ENCODE peak calls at places on chromosome 4, in five cellular contexts. One of them, this sample, is unnamed.
A peak's percentile ranks its signal among the peaks of the same experiment; 100 is the strongest.

GRCh38 chr4:188178276-188178675 is 39.0 kb downstream of the TRIML1 start:
- DNase-seq in uterus: no peak
- DNase-seq in A673: no peak
- DNase-seq in kidney epithelial cell: no peak
- DNase-seq in CD8-positive, alpha-beta T cell: no peak
- DNase-seq in this sample: no peak

GRCh38 chr4:97235516-97235915 is 907.8 kb downstream of the STPG2 start:
- DNase-seq in kidney epithelial cell: no peak
- DNase-seq in uterus: no peak
- DNase-seq in CD8-positive, alpha-beta T cell: no peak
- DNase-seq in A673: peak; percentile 0
- DNase-seq in this sample: no peak

GRCh38 chr4:108574402-108574801 is 46.0 kb upstream of the RPL34 start:
- DNase-seq in uterus: no peak
- DNase-seq in A673: no peak
- DNase-seq in CD8-positive, alpha-beta T cell: no peak
- DNase-seq in kidney epithelial cell: no peak
- DNase-seq in this sample: no peak

GRCh38 chr4:122005064-122005755 is 53.4 kb upstream of the TRPC3 start:
- DNase-seq in CD8-positive, alpha-beta T cell: no peak
- DNase-seq in kidney epithelial cell: no peak
- DNase-seq in A673: no peak
- DNase-seq in uterus: no peak
- DNase-seq in this sample: no peak

GRCh38 chr4:96354036-96354712 is 514.3 kb downstream of the PDHA2 start:
- DNase-seq in CD8-positive, alpha-beta T cell: no peak
- DNase-seq in uterus: no peak
- DNase-seq in A673: no peak
- DNase-seq in kidney epithelial cell: no peak
- DNase-seq in this sample: no peak

GRCh38 chr4:71607780-71608673 is 175.9 kb downstream of the GC start:
- DNase-seq in A673: no peak
- DNase-seq in CD8-positive, alpha-beta T cell: no peak
- DNase-seq in uterus: no peak
- DNase-seq in kidney epithelial cell: peak; percentile 56
- DNase-seq in this sample: peak; percentile 3

GRCh38 chr4:4259484-4260100 is 11.6 kb upstream of the TMEM128 start:
- DNase-seq in kidney epithelial cell: no peak
- DNase-seq in uterus: no peak
- DNase-seq in A673: no peak
- DNase-seq in CD8-positive, alpha-beta T cell: no peak
- DNase-seq in this sample: no peak

GRCh38 chr4:94032754-94033153 is 174.9 kb upstream of the SMARCAD1 start:
- DNase-seq in uterus: no peak
- DNase-seq in kidney epithelial cell: no peak
- DNase-seq in CD8-positive, alpha-beta T cell: no peak
- DNase-seq in A673: peak; percentile 8
- DNase-seq in this sample: no peak

GRCh38 chr4:39614487-39615162 is 24.0 kb downstream of the SMIM14 start:
- DNase-seq in kidney epithelial cell: no peak
- DNase-seq in uterus: no peak
- DNase-seq in A673: no peak
- DNase-seq in CD8-positive, alpha-beta T cell: no peak
- DNase-seq in this sample: no peak

GRCh38 chr4:157389751-157390150 is 169.2 kb downstream of the GRIA2 start:
- DNase-seq in CD8-positive, alpha-beta T cell: no peak
- DNase-seq in A673: no peak
- DNase-seq in uterus: no peak
- DNase-seq in kidney epithelial cell: no peak
- DNase-seq in this sample: no peak

GRCh38 chr4:181688886-181689285 is 554.3 kb upstream of the TENM3 start:
- DNase-seq in CD8-positive, alpha-beta T cell: no peak
- DNase-seq in kidney epithelial cell: no peak
- DNase-seq in A673: no peak
- DNase-seq in uterus: no peak
- DNase-seq in this sample: no peak

GRCh38 chr4:86961605-86962295 is 26.9 kb downstream of the AFF1 start:
- DNase-seq in CD8-positive, alpha-beta T cell: no peak
- DNase-seq in kidney epithelial cell: peak; percentile 58
- DNase-seq in A673: peak; percentile 75
- DNase-seq in uterus: no peak
- DNase-seq in this sample: no peak

GRCh38 chr4:140251566-140251965 is 97.6 kb upstream of the MAML3 start:
- DNase-seq in kidney epithelial cell: no peak
- DNase-seq in uterus: no peak
- DNase-seq in A673: no peak
- DNase-seq in CD8-positive, alpha-beta T cell: no peak
- DNase-seq in this sample: no peak

GRCh38 chr4:5971077-5971447 is 47.2 kb downstream of the C4orf50 start:
- DNase-seq in A673: no peak
- DNase-seq in CD8-positive, alpha-beta T cell: no peak
- DNase-seq in kidney epithelial cell: no peak
- DNase-seq in uterus: no peak
- DNase-seq in this sample: no peak

GRCh38 chr4:107757860-107758476 is 37.9 kb upstream of the PAPSS1 start:
- DNase-seq in uterus: no peak
- DNase-seq in kidney epithelial cell: no peak
- DNase-seq in CD8-positive, alpha-beta T cell: no peak
- DNase-seq in A673: peak; percentile 60
- DNase-seq in this sample: no peak

GRCh38 chr4:72817012-72817411 is 248.0 kb upstream of the ADAMTS3 start:
- DNase-seq in uterus: no peak
- DNase-seq in CD8-positive, alpha-beta T cell: no peak
- DNase-seq in kidney epithelial cell: no peak
- DNase-seq in A673: no peak
- DNase-seq in this sample: peak; percentile 31

GRCh38 chr4:185640809-185641675 is 105.7 kb upstream of the PDLIM3 start:
- DNase-seq in CD8-positive, alpha-beta T cell: no peak
- DNase-seq in A673: peak; percentile 69
- DNase-seq in uterus: no peak
- DNase-seq in kidney epithelial cell: peak; percentile 50
- DNase-seq in this sample: peak; percentile 12
- TF ChIP-seq CTCF in CD8-positive, alpha-beta T cell: no peak
- TF ChIP-seq CTCF in A673: peak; percentile 60
- TF ChIP-seq CTCF in uterus: peak; percentile 52
- TF ChIP-seq CTCF in kidney epithelial cell: peak; percentile 28
- TF ChIP-seq CTCF in this sample: peak; percentile 42

GRCh38 chr4:1767058-1767769 is 25.9 kb upstream of the FGFR3 start:
- DNase-seq in CD8-positive, alpha-beta T cell: no peak
- DNase-seq in uterus: no peak
- DNase-seq in A673: peak; percentile 54
- DNase-seq in kidney epithelial cell: no peak
- DNase-seq in this sample: no peak
- H3K4me3 ChIP-seq in CD8-positive, alpha-beta T cell: no peak overlapping the region
- H3K4me3 ChIP-seq in uterus: no peak overlapping the region
- H3K4me3 ChIP-seq in A673: peak overlapping the region; percentile 32
- H3K4me3 ChIP-seq in kidney epithelial cell: peak overlapping the region; percentile 4
- H3K4me3 ChIP-seq in this sample: peak overlapping the region; percentile 33

GRCh38 chr4:102883278-102883677 is 14.5 kb downstream of the CISD2 start:
- DNase-seq in uterus: no peak
- DNase-seq in kidney epithelial cell: no peak
- DNase-seq in A673: no peak
- DNase-seq in CD8-positive, alpha-beta T cell: no peak
- DNase-seq in this sample: no peak

DNA sequence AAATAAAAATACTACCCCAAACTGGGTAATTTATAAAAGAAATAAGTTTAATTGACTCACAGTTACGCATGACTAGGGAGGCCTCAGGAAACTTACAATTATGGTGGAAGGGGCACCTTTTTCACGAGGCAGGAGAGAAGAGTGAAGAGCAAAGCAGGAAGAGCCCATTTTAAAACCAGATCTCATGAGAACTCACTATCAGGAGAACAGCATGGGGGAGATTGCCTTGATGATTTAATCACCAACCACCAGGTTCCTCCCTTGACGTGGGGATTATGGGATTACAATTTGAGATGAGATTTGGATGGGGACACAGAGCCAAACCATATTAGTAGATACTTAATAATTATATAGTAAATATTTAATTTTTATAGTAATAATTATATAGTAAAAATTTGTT is 10.1 kb downstream of the CISD2 start:
- DNase-seq in CD8-positive, alpha-beta T cell: no peak
- DNase-seq in uterus: no peak
- DNase-seq in kidney epithelial cell: no peak
- DNase-seq in A673: peak; percentile 28
- DNase-seq in this sample: no peak
- H3K36me3 ChIP-seq in CD8-positive, alpha-beta T cell: no peaks in the 10 kb centered on the region
- H3K36me3 ChIP-seq in uterus: no peaks in the 10 kb centered on the region
- H3K36me3 ChIP-seq in kidney epithelial cell: no peaks in the 10 kb centered on the region
- H3K36me3 ChIP-seq in A673: peaks cover 10% of the 10 kb centered on the region
- H3K36me3 ChIP-seq in this sample: no peaks in the 10 kb centered on the region

DNA sequence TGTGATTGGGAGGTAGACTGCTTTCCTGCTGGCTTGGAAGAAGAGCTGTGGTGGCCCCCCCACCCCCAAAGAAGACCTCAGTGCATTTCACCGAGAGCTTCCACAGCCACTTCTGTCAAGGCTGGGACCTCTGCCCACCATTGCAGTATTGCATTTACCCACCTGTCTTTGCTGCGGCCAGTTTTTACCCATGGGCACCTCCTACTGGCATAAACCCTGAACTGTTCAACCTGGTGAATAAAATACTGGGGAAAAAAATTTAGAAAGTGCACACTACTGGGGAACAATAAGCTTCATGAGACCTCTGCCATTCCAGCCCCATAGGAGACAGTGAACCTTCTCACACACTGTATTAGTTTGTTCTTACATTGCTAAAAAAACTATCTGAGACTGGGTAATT is 40.3 kb downstream of the ARFIP1 start:
- DNase-seq in A673: no peak
- DNase-seq in CD8-positive, alpha-beta T cell: no peak
- DNase-seq in uterus: no peak
- DNase-seq in kidney epithelial cell: no peak
- DNase-seq in this sample: no peak
- TF ChIP-seq CTCF in A673: peak; percentile 12
- TF ChIP-seq CTCF in CD8-positive, alpha-beta T cell: no peak
- TF ChIP-seq CTCF in uterus: no peak
- TF ChIP-seq CTCF in kidney epithelial cell: no peak
- TF ChIP-seq CTCF in this sample: no peak

DNA sequence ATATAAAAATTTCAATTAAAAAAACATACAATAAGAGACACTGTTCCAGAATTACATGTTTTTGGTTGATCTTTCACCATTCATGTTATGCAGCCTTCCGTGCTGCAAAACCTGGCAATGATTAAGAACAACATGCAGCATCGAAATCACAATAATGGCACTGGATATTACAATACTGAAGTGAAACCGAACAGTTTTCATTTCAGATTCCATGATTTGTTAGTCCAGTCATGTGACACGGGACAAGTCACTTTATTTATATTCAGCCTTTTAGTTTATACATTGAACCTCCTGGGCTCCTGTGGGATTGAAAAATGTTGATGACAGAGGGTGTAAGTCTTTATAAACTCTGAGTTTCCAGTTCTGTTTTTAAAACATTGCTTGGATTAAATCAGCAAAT is 142.5 kb upstream of the TTC29 start:
- DNase-seq in uterus: no peak
- DNase-seq in kidney epithelial cell: no peak
- DNase-seq in A673: no peak
- DNase-seq in CD8-positive, alpha-beta T cell: no peak
- DNase-seq in this sample: no peak
- H3K4me3 ChIP-seq in uterus: no peak overlapping the region
- H3K4me3 ChIP-seq in kidney epithelial cell: no peak overlapping the region
- H3K4me3 ChIP-seq in A673: no peak overlapping the region
- H3K4me3 ChIP-seq in CD8-positive, alpha-beta T cell: no peak overlapping the region
- H3K4me3 ChIP-seq in this sample: no peak overlapping the region

DNA sequence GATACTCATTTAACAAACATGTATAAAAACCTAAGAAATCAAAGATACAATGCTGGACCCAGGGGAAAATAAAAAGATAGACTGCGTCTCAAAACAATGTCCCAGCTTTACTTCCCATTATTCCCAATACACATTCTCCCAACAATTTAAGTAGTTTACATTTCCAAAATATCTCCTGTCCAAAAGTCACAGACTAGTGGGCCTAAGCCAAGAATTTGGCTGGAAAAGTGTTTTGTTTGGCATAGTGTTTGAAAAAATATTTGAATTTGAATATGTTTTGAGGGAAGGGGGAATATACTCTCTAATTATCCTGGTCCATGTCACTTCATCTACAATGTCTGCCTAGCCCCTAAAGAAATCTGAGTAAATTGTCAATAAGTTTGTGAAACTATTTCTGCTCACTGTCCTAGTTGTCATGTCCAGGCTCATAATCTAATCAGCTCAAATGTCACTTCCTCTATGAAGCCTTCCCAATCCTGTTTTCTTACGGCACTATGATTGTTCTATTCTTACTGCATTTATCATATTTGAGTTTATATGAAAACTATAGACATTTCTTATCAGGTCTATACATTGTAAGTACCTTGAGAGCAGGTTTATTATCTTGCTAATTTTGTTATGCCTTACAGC is 74.4 kb downstream of the SEC24D start:
- DNase-seq in A673: no peak
- DNase-seq in kidney epithelial cell: no peak
- DNase-seq in uterus: no peak
- DNase-seq in CD8-positive, alpha-beta T cell: no peak
- DNase-seq in this sample: no peak
- H3K36me3 ChIP-seq in A673: peaks cover 11% of the 10 kb centered on the region
- H3K36me3 ChIP-seq in kidney epithelial cell: no peaks in the 10 kb centered on the region
- H3K36me3 ChIP-seq in uterus: no peaks in the 10 kb centered on the region
- H3K36me3 ChIP-seq in CD8-positive, alpha-beta T cell: peaks cover 8% of the 10 kb centered on the region
- H3K36me3 ChIP-seq in this sample: peaks cover 5% of the 10 kb centered on the region

DNA sequence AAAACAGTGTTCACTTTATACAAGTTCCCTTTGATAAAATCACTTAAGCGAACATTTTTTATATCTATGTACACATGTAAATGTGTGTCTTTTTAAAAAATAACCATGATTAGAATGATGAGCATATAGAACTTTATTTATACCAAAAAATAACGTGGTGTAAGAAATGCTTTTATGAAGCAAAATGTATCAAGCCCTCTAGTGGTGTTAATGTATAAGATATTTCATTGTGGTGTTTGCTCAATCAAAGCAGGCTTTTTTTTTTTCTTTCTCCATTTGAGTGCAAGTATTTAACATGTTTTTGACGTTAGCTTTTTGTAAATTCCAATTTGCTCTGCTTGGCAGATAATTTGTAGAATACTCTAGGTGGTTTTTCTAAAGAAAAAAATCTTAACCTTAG is 2092.4 kb upstream of the TENM3 start:
- DNase-seq in A673: peak; percentile 45
- DNase-seq in CD8-positive, alpha-beta T cell: no peak
- DNase-seq in uterus: no peak
- DNase-seq in kidney epithelial cell: no peak
- DNase-seq in this sample: no peak
- TF ChIP-seq CTCF in A673: peak; percentile 71
- TF ChIP-seq CTCF in CD8-positive, alpha-beta T cell: no peak
- TF ChIP-seq CTCF in uterus: no peak
- TF ChIP-seq CTCF in kidney epithelial cell: peak; percentile 38
- TF ChIP-seq CTCF in this sample: no peak

DNA sequence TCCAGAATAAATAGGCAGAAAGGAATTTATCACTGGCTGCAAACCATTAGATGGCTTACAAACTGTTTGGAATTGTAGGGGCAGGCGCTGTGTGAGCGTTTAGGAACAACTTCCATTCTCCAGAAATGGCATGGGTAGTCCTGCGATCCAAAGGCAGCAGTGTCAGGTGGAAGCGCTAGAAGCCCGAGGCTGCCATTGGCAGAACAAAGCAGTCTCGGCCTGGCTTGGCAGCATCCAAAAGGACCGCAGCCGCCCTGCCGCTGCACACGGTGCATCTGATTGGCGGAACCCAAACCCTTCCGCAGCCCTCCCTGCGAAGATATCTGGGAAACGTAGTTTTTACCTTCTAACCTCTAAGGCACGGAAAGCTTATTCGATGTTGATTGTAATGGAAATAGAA is 23.6 kb upstream of the YTHDC1 start:
- DNase-seq in A673: peak; percentile 62
- DNase-seq in kidney epithelial cell: no peak
- DNase-seq in uterus: peak; percentile 80
- DNase-seq in CD8-positive, alpha-beta T cell: peak; percentile 77
- DNase-seq in this sample: no peak
- H3K4me3 ChIP-seq in A673: no peak overlapping the region
- H3K4me3 ChIP-seq in kidney epithelial cell: peak overlapping the region; percentile 15
- H3K4me3 ChIP-seq in uterus: peak overlapping the region; percentile 20
- H3K4me3 ChIP-seq in CD8-positive, alpha-beta T cell: no peak overlapping the region
- H3K4me3 ChIP-seq in this sample: peak overlapping the region; percentile 7

This sample was measured in BJ.